ENCODE peak calls at places on chromosomes 16 and 17, in ten cellular contexts. N is left ventricle myocardium inferior; F is endodermal cell; G is GM23338; Y is IMR-90; L is heart right ventricle; V is ascending aorta; H is H9; K is CD4-positive, alpha-beta T cell; J is cardiac muscle cell. C is an unnamed sample.
A peak's percentile ranks its signal among the peaks of the same experiment; 100 is the strongest.

GRCh38 chr17:64244165-64244564 is 18.9 kb downstream of the TEX2 start:
- DNase-seq in K (no peak), G (no peak), J (peak; percentile 15), F (no peak), L (no peak), N (no peak), H (no peak), V (no peak), Y (peak; percentile 34), C (no peak)

GRCh38 chr17:163514-164103 is 17.8 kb downstream of the DOC2B start:
- DNase-seq in N (no peak), K (no peak), F (peak; percentile 78), V (no peak), H (peak; percentile 67), L (no peak), Y (no peak), J (no peak), G (peak; percentile 65), C (no peak)

GRCh38 chr17:78281249-78281865 is 49.9 kb downstream of the TMEM235 start:
- DNase-seq in F (peak; percentile 75), J (no peak), V (no peak), H (peak; percentile 43), G (no peak), Y (peak; percentile 22), N (no peak), K (no peak), L (no peak), C (no peak)

GRCh38 chr16:55078153-55078552 is 147.5 kb downstream of the IRX5 start:
- DNase-seq in J (no peak), G (no peak), F (peak; percentile 17), K (no peak), V (no peak), L (no peak), H (no peak), N (no peak), Y (no peak), C (no peak)

GRCh38 chr16:81530296-81530721 is 85.7 kb downstream of the CMIP start:
- DNase-seq in V (no peak), G (no peak), Y (no peak), N (no peak), J (no peak), F (no peak), H (no peak), K (no peak), L (no peak), C (peak; percentile 90)

GRCh38 chr17:13957636-13958035 is 111.7 kb upstream of the COX10 start:
- DNase-seq in Y (peak; percentile 49), F (no peak), N (no peak), K (no peak), G (no peak), H (no peak), L (no peak), V (no peak), J (peak; percentile 68), C (no peak)

GRCh38 chr16:56606071-56606687 is 2.2 kb upstream of the MT2A start:
- DNase-seq in G (no peak), J (peak; percentile 87), H (no peak), F (no peak), V (peak; percentile 77), L (no peak), Y (peak; percentile 79), K (no peak), N (no peak), C (no peak)

GRCh38 chr17:55394357-55395021 is 27.1 kb downstream of the MMD start:
- DNase-seq in L (no peak), J (no peak), Y (no peak), V (no peak), H (no peak), N (no peak), K (no peak), G (no peak), F (no peak), C (no peak)

DNA sequence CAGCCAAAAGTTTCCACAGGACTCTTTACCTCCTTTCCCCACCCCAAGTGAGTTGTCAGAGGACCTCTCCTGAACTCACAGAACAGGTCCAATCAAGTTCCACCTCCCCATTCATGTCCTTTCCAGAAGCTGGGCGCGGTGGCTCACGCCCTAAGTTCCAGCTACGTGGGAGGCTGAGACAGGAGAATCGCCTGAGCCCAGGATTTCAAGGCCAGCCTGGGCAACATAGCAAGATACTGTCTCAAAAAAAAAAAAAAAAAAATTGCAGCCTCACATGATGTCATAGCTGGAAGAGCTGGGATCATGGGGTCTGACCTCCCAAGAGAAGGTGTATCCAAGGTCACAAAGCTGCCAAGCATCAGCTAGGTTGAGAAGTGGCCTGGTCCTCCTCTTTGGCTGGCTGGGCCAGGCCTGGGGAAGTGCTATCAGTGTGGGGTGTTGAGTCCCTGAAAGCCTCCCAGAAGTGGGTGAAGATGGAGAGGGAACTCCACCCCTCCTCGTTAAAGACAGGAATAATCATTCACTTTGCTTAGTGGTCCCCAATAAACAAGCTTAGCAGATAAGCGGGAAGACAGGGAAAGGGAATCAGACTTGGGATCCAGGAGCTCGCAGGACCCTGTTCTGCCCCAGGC is 5.5 kb upstream of the MNT start:
- DNase-seq in H (no peak), G (no peak), Y (no peak), K (no peak), F (no peak), V (no peak), N (no peak), L (no peak), J (no peak), C (no peak)
- H3K27ac ChIP-seq in H (no peak overlapping the region), G (no peak overlapping the region), Y (peak overlapping the region; percentile 80), K (no peak overlapping the region), F (no peak overlapping the region), V (peak overlapping the region; percentile 89), N (peak overlapping the region; percentile 99), L (peak overlapping the region; percentile 83), J (peak overlapping the region; percentile 80), C (peak overlapping the region; percentile 98)

DNA sequence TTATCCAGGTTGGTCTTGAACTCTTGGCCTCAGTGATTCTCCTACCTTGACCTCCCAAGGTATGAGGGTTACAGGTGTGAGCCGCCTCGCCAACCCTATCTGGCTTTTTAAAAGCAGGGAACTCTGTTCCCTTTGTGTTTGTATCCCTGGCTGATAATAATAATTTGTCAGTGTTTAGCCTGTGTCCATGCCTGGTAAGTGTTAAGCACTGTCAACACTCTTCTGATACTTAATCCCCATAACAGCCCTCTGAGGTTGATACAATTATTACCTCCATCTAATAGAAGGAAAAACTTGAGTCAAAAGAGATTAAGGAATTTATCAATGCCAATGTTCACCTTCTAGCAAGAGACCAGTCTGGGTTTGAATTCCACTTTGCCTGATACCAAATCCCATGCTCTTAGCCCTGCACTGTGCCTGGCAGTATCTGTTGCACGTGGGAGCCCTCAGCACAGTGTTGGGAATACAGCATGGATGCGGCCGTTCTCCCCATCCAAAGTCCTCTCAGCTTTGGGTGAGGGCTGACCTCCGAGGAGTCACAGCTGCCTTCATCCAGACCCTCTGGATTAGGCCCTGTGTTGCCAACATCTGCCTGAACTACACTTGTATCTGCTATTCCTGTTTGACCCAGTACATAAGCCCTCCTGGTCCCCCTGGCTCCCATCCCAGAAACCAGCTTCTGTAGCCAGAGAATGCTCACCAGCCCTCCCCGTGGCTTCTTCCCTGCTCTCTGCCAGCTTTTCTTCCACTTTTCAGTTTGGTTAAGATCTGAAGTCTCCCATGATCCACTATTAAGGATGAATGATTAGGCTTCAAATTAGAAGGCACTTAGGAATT is 335.6 kb upstream of the ASIC2 start:
- DNase-seq in N (peak; percentile 30), V (no peak), L (peak; percentile 21), Y (no peak), F (no peak), J (no peak), G (no peak), H (no peak), K (no peak), C (no peak)
- H3K27ac ChIP-seq in N (no peak overlapping the region), V (no peak overlapping the region), L (no peak overlapping the region), Y (no peak overlapping the region), F (no peak overlapping the region), J (no peak overlapping the region), G (no peak overlapping the region), H (no peak overlapping the region), K (no peak overlapping the region), C (no peak overlapping the region)

DNA sequence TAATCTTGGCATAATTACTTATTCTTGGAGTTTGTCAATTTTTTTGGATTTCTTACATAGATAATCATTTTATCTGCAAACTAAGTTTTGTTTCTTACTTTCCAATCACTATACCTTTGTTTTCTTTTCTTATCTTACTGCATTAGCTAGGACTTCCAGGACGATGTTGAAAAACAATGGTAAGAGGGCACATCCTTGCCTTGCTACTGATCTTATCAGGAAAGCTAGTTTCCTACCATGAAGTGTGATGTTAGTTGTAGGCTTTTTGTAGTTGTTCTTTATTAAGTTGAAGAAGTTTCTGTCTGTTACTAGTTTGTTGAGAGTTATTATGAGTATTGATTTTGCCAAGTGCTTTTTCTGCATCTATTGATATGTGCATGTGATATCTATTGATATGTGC is 31.0 kb downstream of the CDH13 start:
- DNase-seq in F (no peak), K (no peak), Y (no peak), L (no peak), H (no peak), V (no peak), G (no peak), J (no peak), N (no peak), C (no peak)
- H3K27ac ChIP-seq in F (no peak overlapping the region), K (no peak overlapping the region), Y (no peak overlapping the region), L (no peak overlapping the region), H (no peak overlapping the region), V (no peak overlapping the region), G (no peak overlapping the region), J (no peak overlapping the region), N (no peak overlapping the region), C (peak overlapping the region; percentile 39)

GRCh38 chr17:41416478-41416877 is 7.9 kb downstream of the KRT37 start:
- DNase-seq in V (no peak), Y (no peak), J (no peak), G (no peak), H (no peak), N (no peak), F (no peak), K (no peak), L (no peak), C (no peak)

GRCh38 chr17:41415833-41416335 is 8.5 kb downstream of the KRT37 start:
- DNase-seq in J (no peak), G (no peak), L (no peak), H (no peak), Y (peak; percentile 55), F (no peak), K (no peak), V (no peak), N (no peak), C (no peak)

GRCh38 chr17:41419712-41420111 is 4.7 kb downstream of the KRT37 start:
- DNase-seq in H (no peak), G (no peak), J (no peak), Y (no peak), F (no peak), K (no peak), L (no peak), V (no peak), N (no peak), C (no peak)

GRCh38 chr17:41418116-41418860 is 6.1 kb downstream of the KRT37 start:
- DNase-seq in G (no peak), H (no peak), N (no peak), K (no peak), V (no peak), J (no peak), F (no peak), L (no peak), Y (no peak), C (no peak)

DNA sequence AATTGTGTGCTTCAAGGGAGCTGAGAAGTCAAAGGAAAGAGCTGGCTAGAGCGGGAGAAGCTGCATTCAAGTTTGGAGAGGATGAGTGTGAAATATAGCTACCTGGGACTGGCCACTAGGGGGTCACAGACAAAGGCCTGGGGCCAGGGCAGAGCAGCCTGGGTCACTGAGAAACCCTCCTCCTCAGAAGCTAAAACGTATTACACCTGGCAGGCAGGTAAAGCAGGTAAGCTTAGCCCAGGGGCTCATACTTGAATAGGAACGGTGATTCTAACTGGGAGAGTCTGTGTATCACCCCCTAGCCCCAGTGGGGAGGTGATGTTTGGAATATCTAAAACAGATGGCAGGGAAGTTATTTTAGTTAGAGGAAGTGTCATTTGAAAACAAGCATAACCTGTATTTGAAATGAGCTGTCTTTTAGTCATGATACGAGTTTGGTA is 6.8 kb downstream of the KRT37 start:
- DNase-seq in Y (peak; percentile 43), J (no peak), G (peak; percentile 79), N (no peak), V (no peak), F (peak; percentile 90), K (no peak), L (no peak), H (peak; percentile 88), C (peak; percentile 67)
- H3K27ac ChIP-seq in Y (peak overlapping the region; percentile 11), J (no peak overlapping the region), G (no peak overlapping the region), N (no peak overlapping the region), V (no peak overlapping the region), F (no peak overlapping the region), K (no peak overlapping the region), L (no peak overlapping the region), H (no peak overlapping the region), C (peak overlapping the region; percentile 84)

C was measured in foreskin keratinocyte.